ENCODE peak calls at places on chromosome 13, in five cellular contexts. One of them, this sample, is unnamed.

GRCh38 chr13:23799945-23800344 is 89.3 kb downstream of the MIPEP start:
- DNase-seq in heart left ventricle: no peak
- DNase-seq in PC-9: no peak
- DNase-seq in psoas muscle: no peak
- DNase-seq in AG04450: no peak
- DNase-seq in this sample: no peak

GRCh38 chr13:113981611-113982295 is 7.9 kb upstream of the C13orf46 start:
- DNase-seq in heart left ventricle: peak; percentile 38
- DNase-seq in PC-9: no peak
- DNase-seq in psoas muscle: peak; percentile 38
- DNase-seq in AG04450: no peak
- DNase-seq in this sample: no peak

GRCh38 chr13:97266328-97266727 is 44.2 kb downstream of the MBNL2 start:
- DNase-seq in heart left ventricle: no peak
- DNase-seq in PC-9: no peak
- DNase-seq in psoas muscle: no peak
- DNase-seq in AG04450: no peak
- DNase-seq in this sample: no peak

GRCh38 chr13:28716511-28716910 is 2.3 kb downstream of the SLC46A3 start:
- DNase-seq in heart left ventricle: no peak
- DNase-seq in PC-9: peak; percentile 35
- DNase-seq in psoas muscle: no peak
- DNase-seq in AG04450: no peak
- DNase-seq in this sample: no peak

GRCh38 chr13:48570225-48570828 is 37.4 kb upstream of the RCBTB2 start:
- DNase-seq in heart left ventricle: no peak
- DNase-seq in PC-9: no peak
- DNase-seq in psoas muscle: no peak
- DNase-seq in AG04450: no peak
- DNase-seq in this sample: no peak

GRCh38 chr13:66009241-66009640 is 1220.9 kb downstream of the PCDH9 start:
- DNase-seq in heart left ventricle: peak; percentile 57
- DNase-seq in PC-9: no peak
- DNase-seq in psoas muscle: no peak
- DNase-seq in AG04450: no peak
- DNase-seq in this sample: no peak

GRCh38 chr13:29480893-29481525 is 114.5 kb downstream of the SLC7A1 start:
- DNase-seq in heart left ventricle: no peak
- DNase-seq in PC-9: no peak
- DNase-seq in psoas muscle: no peak
- DNase-seq in AG04450: no peak
- DNase-seq in this sample: no peak

GRCh38 chr13:113658836-113659235 is 838 bp upstream of the ATP4B start:
- DNase-seq in heart left ventricle: no peak
- DNase-seq in PC-9: no peak
- DNase-seq in psoas muscle: peak; percentile 39
- DNase-seq in AG04450: no peak
- DNase-seq in this sample: no peak

GRCh38 chr13:110713981-110714797 is 689 bp downstream of the ING1 start:
- DNase-seq in heart left ventricle: peak; percentile 80
- DNase-seq in PC-9: peak; percentile 20
- DNase-seq in psoas muscle: peak; percentile 78
- DNase-seq in AG04450: no peak
- DNase-seq in this sample: no peak

GRCh38 chr13:36282818-36283432 is 14.7 kb downstream of the CCDC169 start:
- DNase-seq in heart left ventricle: no peak
- DNase-seq in PC-9: no peak
- DNase-seq in psoas muscle: no peak
- DNase-seq in AG04450: peak; percentile 4
- DNase-seq in this sample: peak; percentile 38

GRCh38 chr13:109933476-109933875 is 147.1 kb upstream of the IRS2 start:
- DNase-seq in heart left ventricle: no peak
- DNase-seq in PC-9: no peak
- DNase-seq in psoas muscle: no peak
- DNase-seq in AG04450: no peak
- DNase-seq in this sample: no peak

GRCh38 chr13:98033277-98034247 is 80.1 kb downstream of the IPO5 start:
- DNase-seq in heart left ventricle: no peak
- DNase-seq in PC-9: peak; percentile 24
- DNase-seq in psoas muscle: no peak
- DNase-seq in AG04450: no peak
- DNase-seq in this sample: peak; percentile 50

GRCh38 chr13:72437458-72437857 is 290.0 kb downstream of the MZT1 start:
- DNase-seq in heart left ventricle: no peak
- DNase-seq in PC-9: no peak
- DNase-seq in psoas muscle: no peak
- DNase-seq in AG04450: peak; percentile 3
- DNase-seq in this sample: peak; percentile 5

GRCh38 chr13:33236021-33236420 is 49.5 kb downstream of the STARD13 start:
- DNase-seq in heart left ventricle: no peak
- DNase-seq in PC-9: no peak
- DNase-seq in psoas muscle: no peak
- DNase-seq in AG04450: no peak
- DNase-seq in this sample: no peak

GRCh38 chr13:23344923-23345322 is 88.6 kb downstream of the SACS start:
- DNase-seq in heart left ventricle: no peak
- DNase-seq in PC-9: no peak
- DNase-seq in psoas muscle: no peak
- DNase-seq in AG04450: no peak
- DNase-seq in this sample: no peak

GRCh38 chr13:111280666-111281577 is 39.5 kb upstream of the TEX29 start:
- DNase-seq in heart left ventricle: no peak
- DNase-seq in PC-9: no peak
- DNase-seq in psoas muscle: no peak
- DNase-seq in AG04450: peak; percentile 66
- DNase-seq in this sample: no peak

GRCh38 chr13:42525035-42525504 is 48.9 kb upstream of the TNFSF11 start:
- DNase-seq in heart left ventricle: no peak
- DNase-seq in PC-9: no peak
- DNase-seq in psoas muscle: no peak
- DNase-seq in AG04450: no peak
- DNase-seq in this sample: peak; percentile 47

GRCh38 chr13:43664700-43665191 is 122.0 kb downstream of the ENOX1 start:
- DNase-seq in heart left ventricle: peak; percentile 48
- DNase-seq in PC-9: peak; percentile 39
- DNase-seq in psoas muscle: no peak
- DNase-seq in AG04450: peak; percentile 37
- DNase-seq in this sample: peak; percentile 22

GRCh38 chr13:40390290-40391008 is 276.0 kb downstream of the FOXO1 start:
- DNase-seq in heart left ventricle: no peak
- DNase-seq in PC-9: no peak
- DNase-seq in psoas muscle: no peak
- DNase-seq in AG04450: no peak
- DNase-seq in this sample: no peak

GRCh38 chr13:39107484-39108040 is 69.3 kb downstream of the NHLRC3 start:
- DNase-seq in heart left ventricle: no peak
- DNase-seq in PC-9: no peak
- DNase-seq in psoas muscle: no peak
- DNase-seq in AG04450: no peak
- DNase-seq in this sample: no peak

GRCh38 chr13:114129649-114130062 is 2.8 kb downstream of the RASA3 start:
- DNase-seq in heart left ventricle: no peak
- DNase-seq in PC-9: no peak
- DNase-seq in psoas muscle: no peak
- DNase-seq in AG04450: no peak
- DNase-seq in this sample: no peak

GRCh38 chr13:23505007-23505406 is 65.2 kb upstream of the TNFRSF19 start:
- DNase-seq in heart left ventricle: no peak
- DNase-seq in PC-9: peak; percentile 25
- DNase-seq in psoas muscle: no peak
- DNase-seq in AG04450: no peak
- DNase-seq in this sample: no peak

GRCh38 chr13:27978301-27978968 is 9.3 kb upstream of the CDX2 start:
- DNase-seq in heart left ventricle: no peak
- DNase-seq in PC-9: no peak
- DNase-seq in psoas muscle: no peak
- DNase-seq in AG04450: no peak
- DNase-seq in this sample: no peak

GRCh38 chr13:108597943-108598342 is 31.5 kb upstream of the MYO16 start:
- DNase-seq in heart left ventricle: no peak
- DNase-seq in PC-9: no peak
- DNase-seq in psoas muscle: no peak
- DNase-seq in AG04450: no peak
- DNase-seq in this sample: no peak

GRCh38 chr13:99376924-99377323 is 69.7 kb upstream of the GPR183 start:
- DNase-seq in heart left ventricle: no peak
- DNase-seq in PC-9: no peak
- DNase-seq in psoas muscle: no peak
- DNase-seq in AG04450: no peak
- DNase-seq in this sample: no peak

GRCh38 chr13:48930933-48931332 is 44.8 kb upstream of the FNDC3A start:
- DNase-seq in heart left ventricle: no peak
- DNase-seq in PC-9: no peak
- DNase-seq in psoas muscle: no peak
- DNase-seq in AG04450: no peak
- DNase-seq in this sample: no peak

GRCh38 chr13:109135018-109135417 is 505.6 kb downstream of the MYO16 start:
- DNase-seq in heart left ventricle: no peak
- DNase-seq in PC-9: no peak
- DNase-seq in psoas muscle: no peak
- DNase-seq in AG04450: no peak
- DNase-seq in this sample: no peak

GRCh38 chr13:99029576-99029975 is 51.7 kb upstream of the DOCK9 start:
- DNase-seq in heart left ventricle: no peak
- DNase-seq in PC-9: no peak
- DNase-seq in psoas muscle: no peak
- DNase-seq in AG04450: no peak
- DNase-seq in this sample: no peak

GRCh38 chr13:86563308-86563707 is 764.1 kb upstream of the SLITRK6 start:
- DNase-seq in heart left ventricle: no peak
- DNase-seq in PC-9: no peak
- DNase-seq in psoas muscle: no peak
- DNase-seq in AG04450: no peak
- DNase-seq in this sample: peak; percentile 86

GRCh38 chr13:24011266-24011665 is 114.0 kb upstream of the C1QTNF9B start:
- DNase-seq in heart left ventricle: no peak
- DNase-seq in PC-9: no peak
- DNase-seq in psoas muscle: no peak
- DNase-seq in AG04450: no peak
- DNase-seq in this sample: no peak

GRCh38 chr13:90416519-90416918 is 931.0 kb upstream of the MIR17HG start:
- DNase-seq in heart left ventricle: no peak
- DNase-seq in PC-9: no peak
- DNase-seq in psoas muscle: no peak
- DNase-seq in AG04450: no peak
- DNase-seq in this sample: no peak

GRCh38 chr13:43805681-43806128 is 18.9 kb upstream of the ENOX1 start:
- DNase-seq in heart left ventricle: no peak
- DNase-seq in PC-9: no peak
- DNase-seq in psoas muscle: no peak
- DNase-seq in AG04450: no peak
- DNase-seq in this sample: no peak

GRCh38 chr13:27964741-27965323 is 4.3 kb downstream of the CDX2 start:
- DNase-seq in heart left ventricle: no peak
- DNase-seq in PC-9: no peak
- DNase-seq in psoas muscle: no peak
- DNase-seq in AG04450: no peak
- DNase-seq in this sample: no peak

GRCh38 chr13:83943530-83944279 is 61.4 kb upstream of the SLITRK1 start:
- DNase-seq in heart left ventricle: no peak
- DNase-seq in PC-9: no peak
- DNase-seq in psoas muscle: no peak
- DNase-seq in AG04450: no peak
- DNase-seq in this sample: no peak
- TF ChIP-seq CTCF in heart left ventricle: no peak
- TF ChIP-seq CTCF in PC-9: no peak
- TF ChIP-seq CTCF in psoas muscle: no peak
- TF ChIP-seq CTCF in AG04450: no peak
- TF ChIP-seq CTCF in this sample: no peak

GRCh38 chr13:45208132-45208531 is 7.3 kb upstream of the KCTD4 start:
- DNase-seq in heart left ventricle: no peak
- DNase-seq in PC-9: no peak
- DNase-seq in psoas muscle: no peak
- DNase-seq in AG04450: no peak
- DNase-seq in this sample: no peak
- H3K4me3 ChIP-seq in heart left ventricle: peak overlapping the region; percentile 3
- H3K4me3 ChIP-seq in PC-9: no peak overlapping the region
- H3K4me3 ChIP-seq in psoas muscle: peak overlapping the region; percentile 44
- H3K4me3 ChIP-seq in AG04450: no peak overlapping the region
- H3K4me3 ChIP-seq in this sample: no peak overlapping the region

GRCh38 chr13:31035162-31035951 is 102.9 kb downstream of the TEX26 start:
- DNase-seq in heart left ventricle: no peak
- DNase-seq in PC-9: no peak
- DNase-seq in psoas muscle: no peak
- DNase-seq in AG04450: no peak
- DNase-seq in this sample: peak; percentile 54

GRCh38 chr13:31037874-31038475 is 105.5 kb downstream of the TEX26 start:
- DNase-seq in heart left ventricle: no peak
- DNase-seq in PC-9: no peak
- DNase-seq in psoas muscle: no peak
- DNase-seq in AG04450: no peak
- DNase-seq in this sample: no peak

GRCh38 chr13:31037351-31037750 is 104.9 kb downstream of the TEX26 start:
- DNase-seq in heart left ventricle: no peak
- DNase-seq in PC-9: no peak
- DNase-seq in psoas muscle: no peak
- DNase-seq in AG04450: no peak
- DNase-seq in this sample: no peak

GRCh38 chr13:31038834-31039552 is 106.5 kb downstream of the TEX26 start:
- DNase-seq in heart left ventricle: no peak
- DNase-seq in PC-9: no peak
- DNase-seq in psoas muscle: no peak
- DNase-seq in AG04450: no peak
- DNase-seq in this sample: peak; percentile 95

DNA sequence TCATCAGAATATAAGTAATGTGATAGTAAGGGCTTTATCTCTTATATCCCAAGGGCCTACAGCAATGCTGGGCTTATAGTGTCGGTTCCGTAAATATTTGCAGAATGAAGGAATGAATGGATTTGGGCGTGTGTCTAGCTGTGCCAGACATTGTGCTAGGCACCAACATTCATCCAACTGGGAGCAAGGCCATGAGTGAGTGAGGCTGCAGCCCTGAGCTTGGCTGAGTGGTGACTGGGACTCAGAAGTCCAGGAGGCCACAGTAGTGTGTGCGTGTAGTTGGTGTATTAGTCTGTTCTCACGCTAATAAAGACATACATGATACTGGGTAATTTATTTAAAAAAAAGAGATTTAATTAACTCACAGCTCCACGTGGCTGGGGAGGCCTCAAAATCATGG is 104.3 kb downstream of the TEX26 start:
- DNase-seq in heart left ventricle: no peak
- DNase-seq in PC-9: no peak
- DNase-seq in psoas muscle: no peak
- DNase-seq in AG04450: no peak
- DNase-seq in this sample: no peak
- TF ChIP-seq CTCF in heart left ventricle: no peak
- TF ChIP-seq CTCF in PC-9: no peak
- TF ChIP-seq CTCF in psoas muscle: no peak
- TF ChIP-seq CTCF in AG04450: no peak
- TF ChIP-seq CTCF in this sample: no peak

DNA sequence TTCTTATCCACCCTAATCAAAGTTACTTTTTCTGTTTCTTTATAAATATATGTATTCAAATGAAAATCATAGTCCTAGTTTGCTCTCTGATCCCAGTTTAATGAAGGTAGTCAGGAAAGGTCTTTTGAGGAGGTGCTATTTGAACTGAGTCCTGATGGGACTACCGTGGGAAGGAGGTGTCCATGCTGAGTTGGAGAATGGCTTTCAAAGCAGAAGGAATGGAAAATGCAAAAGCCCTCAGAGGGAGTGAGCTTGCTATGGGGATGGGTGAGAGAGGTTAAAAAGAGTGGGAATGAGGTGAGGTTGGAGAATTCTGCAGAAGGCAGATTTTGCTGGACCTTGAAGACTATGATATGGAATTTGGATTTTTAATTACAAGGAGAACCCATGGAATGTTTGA is 193.6 kb downstream of the GPC6 start:
- DNase-seq in heart left ventricle: no peak
- DNase-seq in PC-9: no peak
- DNase-seq in psoas muscle: no peak
- DNase-seq in AG04450: no peak
- DNase-seq in this sample: no peak
- H3K4me3 ChIP-seq in heart left ventricle: no peak overlapping the region
- H3K4me3 ChIP-seq in PC-9: no peak overlapping the region
- H3K4me3 ChIP-seq in psoas muscle: no peak overlapping the region
- H3K4me3 ChIP-seq in AG04450: no peak overlapping the region
- H3K4me3 ChIP-seq in this sample: no peak overlapping the region